ENCODE peak calls at places on chromosomes 12 and 14, in four cellular contexts. N is brain microvascular endothelial cell, Q is mammary epithelial cell, B is K562. H is an unnamed sample. For H3K27me3, the result is how much of the 10 kb centered on the place peaks cover.

GRCh38 chr14:50362791-50363733 is 33.6 kb downstream of the CDKL1 start:
- DNase-seq in N (no peak), Q (no peak), B (no peak), H (no peak)

GRCh38 chr12:26863515-26863914 is 30.5 kb upstream of the ITPR2 start:
- DNase-seq in B (no peak), N (no peak), Q (no peak), H (no peak)

GRCh38 chr12:28603801-28604200 is 413.5 kb downstream of the CCDC91 start:
- DNase-seq in Q (no peak), B (no peak), N (no peak), H (no peak)

GRCh38 chr14:23939607-23940326 is 13.8 kb upstream of the DHRS4 start:
- DNase-seq in B (peak), N (no peak), Q (no peak), H (no peak)

GRCh38 chr12:94962680-94963079 is 40.8 kb downstream of the NDUFA12 start:
- DNase-seq in Q (no peak), B (no peak), N (no peak), H (no peak)

GRCh38 chr12:28232212-28232928 is 42.1 kb downstream of the CCDC91 start:
- DNase-seq in Q (no peak), B (no peak), N (no peak), H (no peak)

GRCh38 chr14:31172084-31172483 is 35.5 kb downstream of the HECTD1 start:
- DNase-seq in Q (no peak), N (no peak), B (no peak), H (no peak)

GRCh38 chr14:71143391-71144290 is 236.4 kb downstream of the PCNX1 start:
- DNase-seq in N (peak), Q (peak), B (peak), H (peak)

GRCh38 chr14:71574976-71575375 is 357.3 kb upstream of the RGS6 start:
- DNase-seq in B (no peak), Q (peak), N (peak), H (no peak)

GRCh38 chr14:38125484-38125912 is 82.2 kb upstream of the SSTR1 start:
- DNase-seq in Q (no peak), B (no peak), N (no peak), H (no peak)

GRCh38 chr12:28390716-28391452 is 200.6 kb downstream of the CCDC91 start:
- DNase-seq in N (peak), B (no peak), Q (no peak), H (no peak)

GRCh38 chr14:103908580-103908979 is 19.7 kb upstream of the TDRD9 start:
- DNase-seq in Q (no peak), B (no peak), N (no peak), H (no peak)

GRCh38 chr12:52059582-52060497 is 8.6 kb downstream of the NR4A1 start:
- DNase-seq in N (no peak), Q (no peak), B (no peak), H (no peak)

GRCh38 chr12:102879144-102879763 is 37.8 kb downstream of the PAH start:
- DNase-seq in Q (peak), N (peak), B (peak), H (peak)

GRCh38 chr14:90341784-90342183 is 10.0 kb upstream of the NRDE2 start:
- DNase-seq in N (no peak), B (no peak), Q (no peak), H (no peak)

GRCh38 chr12:106870116-106870515 is 85.6 kb upstream of the TMEM263 start:
- DNase-seq in Q (no peak), B (no peak), N (no peak), H (no peak)

GRCh38 chr12:12890815-12891645 is at the start of gene GPRC5A:
- DNase-seq in B (peak), N (peak), Q (peak), H (peak)

GRCh38 chr12:107759410-107759809 is 1.5 kb downstream of the PRDM4 start:
- DNase-seq in Q (peak), N (peak), B (peak), H (peak)

GRCh38 chr14:106506901-106507305 is 980.5 kb downstream of the TMEM121 start:
- DNase-seq in N (no peak), B (no peak), Q (no peak), H (no peak)

GRCh38 chr14:95469134-95469481 is 47.3 kb downstream of the SYNE3 start:
- DNase-seq in N (no peak), Q (no peak), B (no peak), H (no peak)

GRCh38 chr14:77641534-77642341 is 25.3 kb upstream of the SPTLC2 start:
- DNase-seq in N (peak), Q (no peak), B (no peak), H (no peak)

DNA sequence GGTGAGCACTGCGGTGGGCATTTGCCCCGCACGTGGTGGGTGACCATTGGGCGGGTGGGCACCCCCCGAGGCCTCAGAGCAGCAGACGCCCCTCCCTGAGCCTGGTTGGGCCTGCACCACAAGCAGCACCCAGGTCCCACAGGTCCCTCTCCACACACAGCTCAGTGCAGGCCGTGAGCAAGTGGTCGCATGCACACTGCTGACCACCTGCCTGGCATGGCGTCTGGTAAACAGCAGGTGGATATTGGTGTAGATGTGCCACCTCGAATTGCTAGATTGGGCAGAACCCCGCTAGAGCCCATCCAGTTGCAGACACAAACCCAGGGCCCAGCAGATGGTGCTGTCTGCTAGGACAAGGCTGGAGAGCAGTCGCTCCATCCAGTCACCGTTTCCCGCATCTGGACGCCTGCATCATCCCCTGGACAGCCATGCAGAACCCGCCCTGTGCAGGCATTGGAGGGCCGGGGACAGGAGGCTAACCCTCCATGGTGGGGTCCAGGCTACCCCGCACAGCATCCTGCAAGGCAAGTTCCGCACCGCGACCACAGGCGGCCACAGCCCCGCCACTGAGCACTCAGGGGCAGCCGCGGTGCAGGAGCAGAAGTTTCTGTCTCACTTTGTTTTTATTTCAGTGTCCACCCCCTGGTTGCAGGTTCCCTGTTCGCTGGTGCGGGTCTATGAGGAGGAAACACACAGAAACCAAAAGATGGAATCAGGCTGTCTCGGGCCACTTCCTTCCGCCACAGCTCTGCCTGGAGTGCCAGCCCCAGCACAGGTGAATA is 45.6 kb upstream of the RIMBP2 start:
- DNase-seq in Q (peak), N (peak), B (peak), H (no peak)
- TF ChIP-seq CTCF in Q (peak), N (peak), B (peak), H (peak)

GRCh38 chr14:69528930-69529329 is 44.4 kb downstream of the PLEKHD1 start:
- DNase-seq in B (no peak), Q (no peak), N (no peak), H (no peak)

GRCh38 chr14:69531135-69531534 is 43.5 kb downstream of the CCDC177 start:
- DNase-seq in N (no peak), B (no peak), Q (no peak), H (no peak)

GRCh38 chr14:69527635-69528034 is 43.1 kb downstream of the PLEKHD1 start:
- DNase-seq in B (no peak), N (no peak), Q (no peak), H (no peak)

GRCh38 chr14:69528143-69528542 is 43.6 kb downstream of the PLEKHD1 start:
- DNase-seq in B (no peak), Q (no peak), N (no peak), H (no peak)

DNA sequence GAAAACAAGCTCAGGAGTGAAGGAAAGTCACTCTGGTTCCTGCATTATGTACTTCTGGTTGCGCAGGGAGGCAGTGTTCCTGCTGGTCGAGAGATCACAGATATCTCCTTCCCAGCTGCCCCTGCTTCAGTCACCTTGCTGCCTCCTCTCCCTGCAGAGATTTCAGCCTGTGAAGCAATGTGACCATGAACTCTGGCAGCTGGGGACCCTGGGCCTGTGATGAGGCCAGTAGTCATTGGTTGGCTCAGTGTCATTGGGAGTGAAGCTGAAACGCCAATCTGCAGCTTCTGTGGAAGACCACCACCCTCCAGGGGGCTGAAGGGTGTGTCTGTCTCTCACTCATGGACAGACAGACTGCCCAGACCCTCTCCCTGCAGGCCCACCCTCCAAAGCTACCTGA is 45.0 kb downstream of the PLEKHD1 start:
- DNase-seq in N (no peak), B (no peak), Q (no peak), H (no peak)
- H3K4me3 ChIP-seq in N (no peak), B (no peak), Q (no peak), H (no peak)

GRCh38 chr12:20946732-20947131 is 136.2 kb downstream of the SLCO1B3 start:
- DNase-seq in Q (no peak), N (peak), B (peak), H (no peak)
- H3K27me3 ChIP-seq in Q (under half), N (under half), B (under half), H (under half)

DNA sequence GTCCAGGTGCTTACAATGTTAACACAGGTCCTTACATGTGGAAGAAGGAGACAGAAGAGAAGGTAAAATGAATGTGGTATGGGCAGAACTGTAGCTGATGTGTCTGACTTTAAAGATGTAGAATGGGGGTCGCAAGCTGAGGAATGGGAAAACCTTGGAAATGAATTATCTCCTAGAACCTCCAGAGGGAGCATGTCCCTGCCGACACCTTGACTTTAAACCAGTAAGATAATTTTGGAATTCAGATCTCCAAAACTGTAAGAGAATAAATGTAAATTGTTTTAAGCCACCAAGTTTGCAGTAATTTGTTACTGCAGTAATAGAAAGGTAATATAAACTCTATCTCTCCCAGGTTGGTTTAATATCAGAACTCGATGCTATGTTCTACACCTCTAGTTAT is 80.1 kb upstream of the ALG10 start:
- DNase-seq in Q (no peak), N (no peak), B (no peak), H (no peak)
- TF ChIP-seq CTCF in Q (peak), N (no peak), B (no peak), H (no peak)

H was measured in kidney epithelial cell.